ENCODE peak calls at places on chromosomes 6 and 20, in seven cellular contexts. One of them, this sample, is unnamed.

GRCh38 chr6:34546551-34547321 is 9.4 kb downstream of the SPDEF start:
- DNase-seq in spleen: no peak
- DNase-seq in AG10803: peak
- DNase-seq in astrocyte of the hippocampus: peak
- DNase-seq in tibial artery: peak
- DNase-seq in amygdala: peak
- DNase-seq in amniotic epithelial cell: no peak
- DNase-seq in this sample: peak

GRCh38 chr6:44527191-44527960 is 139.9 kb downstream of the CDC5L start:
- DNase-seq in spleen: no peak
- DNase-seq in AG10803: peak
- DNase-seq in astrocyte of the hippocampus: no peak
- DNase-seq in tibial artery: no peak
- DNase-seq in amygdala: no peak
- DNase-seq in amniotic epithelial cell: peak
- DNase-seq in this sample: peak

GRCh38 chr6:7155871-7156579 is 48.3 kb downstream of the RREB1 start:
- DNase-seq in spleen: no peak
- DNase-seq in AG10803: no peak
- DNase-seq in astrocyte of the hippocampus: no peak
- DNase-seq in tibial artery: no peak
- DNase-seq in amygdala: no peak
- DNase-seq in amniotic epithelial cell: no peak
- DNase-seq in this sample: no peak

GRCh38 chr20:38221041-38221589 is 39.4 kb downstream of the KIAA1755 start:
- DNase-seq in spleen: peak
- DNase-seq in AG10803: peak
- DNase-seq in astrocyte of the hippocampus: peak
- DNase-seq in tibial artery: peak
- DNase-seq in amygdala: peak
- DNase-seq in amniotic epithelial cell: peak
- DNase-seq in this sample: peak

GRCh38 chr6:154277578-154278128 is 79.0 kb downstream of the IPCEF1 start:
- DNase-seq in spleen: no peak
- DNase-seq in AG10803: no peak
- DNase-seq in astrocyte of the hippocampus: no peak
- DNase-seq in tibial artery: no peak
- DNase-seq in amygdala: no peak
- DNase-seq in amniotic epithelial cell: no peak
- DNase-seq in this sample: no peak

GRCh38 chr6:154139894-154140293 is 100.9 kb downstream of the OPRM1 start:
- DNase-seq in spleen: no peak
- DNase-seq in AG10803: no peak
- DNase-seq in astrocyte of the hippocampus: peak
- DNase-seq in tibial artery: no peak
- DNase-seq in amygdala: no peak
- DNase-seq in amniotic epithelial cell: no peak
- DNase-seq in this sample: no peak

GRCh38 chr6:143323729-143324465 is 126.6 kb downstream of the ADAT2 start:
- DNase-seq in spleen: no peak
- DNase-seq in AG10803: peak
- DNase-seq in astrocyte of the hippocampus: no peak
- DNase-seq in tibial artery: no peak
- DNase-seq in amygdala: no peak
- DNase-seq in amniotic epithelial cell: no peak
- DNase-seq in this sample: no peak

GRCh38 chr20:1918766-1919165 is 23.6 kb downstream of the SIRPA start:
- DNase-seq in spleen: no peak
- DNase-seq in AG10803: peak
- DNase-seq in astrocyte of the hippocampus: no peak
- DNase-seq in tibial artery: no peak
- DNase-seq in amygdala: no peak
- DNase-seq in amniotic epithelial cell: no peak
- DNase-seq in this sample: no peak

GRCh38 chr6:31660224-31660997 is at the start of gene C6orf47:
- DNase-seq in spleen: peak
- DNase-seq in AG10803: peak
- DNase-seq in astrocyte of the hippocampus: peak
- DNase-seq in tibial artery: peak
- DNase-seq in amygdala: peak
- DNase-seq in amniotic epithelial cell: peak
- DNase-seq in this sample: peak

GRCh38 chr6:148723484-148723883 is 23.3 kb upstream of the UST start:
- DNase-seq in spleen: no peak
- DNase-seq in AG10803: peak
- DNase-seq in astrocyte of the hippocampus: peak
- DNase-seq in tibial artery: no peak
- DNase-seq in amygdala: no peak
- DNase-seq in amniotic epithelial cell: peak
- DNase-seq in this sample: no peak

GRCh38 chr20:38550274-38550673 is 30.7 kb upstream of the ADIG start:
- DNase-seq in spleen: no peak
- DNase-seq in AG10803: no peak
- DNase-seq in astrocyte of the hippocampus: no peak
- DNase-seq in tibial artery: no peak
- DNase-seq in amygdala: no peak
- DNase-seq in amniotic epithelial cell: no peak
- DNase-seq in this sample: peak

GRCh38 chr20:11091496-11091895 is 417.7 kb upstream of the JAG1 start:
- DNase-seq in spleen: no peak
- DNase-seq in AG10803: no peak
- DNase-seq in astrocyte of the hippocampus: no peak
- DNase-seq in tibial artery: no peak
- DNase-seq in amygdala: no peak
- DNase-seq in amniotic epithelial cell: no peak
- DNase-seq in this sample: no peak

GRCh38 chr6:100454571-100455229 is 10.0 kb downstream of the SIM1 start:
- DNase-seq in spleen: no peak
- DNase-seq in AG10803: no peak
- DNase-seq in astrocyte of the hippocampus: peak
- DNase-seq in tibial artery: no peak
- DNase-seq in amygdala: no peak
- DNase-seq in amniotic epithelial cell: no peak
- DNase-seq in this sample: no peak

GRCh38 chr20:14790771-14791517 is 453.5 kb upstream of the FLRT3 start:
- DNase-seq in spleen: no peak
- DNase-seq in AG10803: peak
- DNase-seq in astrocyte of the hippocampus: peak
- DNase-seq in tibial artery: no peak
- DNase-seq in amygdala: no peak
- DNase-seq in amniotic epithelial cell: peak
- DNase-seq in this sample: peak

This sample was measured in RPMI8226.